ENCODE peak calls at places on chromosomes 11 and 22, in six cellular contexts. T is A549, W is HepG2, O is K562, U is endothelial cell of umbilical vein, H is GM12878. J is an unnamed sample.

GRCh38 chr11:119315139-119316016 is 1.6 kb downstream of the MCAM start:
- DNase-seq in T (no peak), U (peak), W (no peak), O (no peak), H (no peak), J (no peak)

GRCh38 chr22:37904572-37905533 is 1.2 kb upstream of the MICALL1 start:
- DNase-seq in W (peak), H (no peak), O (peak), U (peak), T (peak), J (peak)

GRCh38 chr11:115724709-115725108 is 220.5 kb upstream of the CADM1 start:
- DNase-seq in U (no peak), W (no peak), H (no peak), O (no peak), T (peak), J (no peak)

GRCh38 chr22:47835726-47836125 is 1073.3 kb downstream of the TBC1D22A start:
- DNase-seq in W (peak), O (no peak), U (no peak), H (no peak), T (peak), J (no peak)

GRCh38 chr22:19912236-19912999 is 29.2 kb upstream of the COMT start:
- DNase-seq in O (no peak), H (no peak), T (no peak), W (no peak), U (no peak), J (peak)

GRCh38 chr11:21142007-21142406 is 472.6 kb downstream of the NELL1 start:
- DNase-seq in H (no peak), T (peak), O (no peak), U (no peak), W (no peak), J (peak)

GRCh38 chr11:134957540-134958335 is 545.7 kb upstream of the B3GAT1 start:
- DNase-seq in W (no peak), U (no peak), O (no peak), H (no peak), T (no peak), J (no peak)

GRCh38 chr11:71548120-71548519 is at the start of gene KRTAP5-9:
- DNase-seq in U (no peak), W (no peak), O (no peak), T (no peak), H (no peak), J (no peak)

GRCh38 chr11:72326151-72326842 is 82.3 kb upstream of the PHOX2A start:
- DNase-seq in T (peak), O (peak), H (no peak), W (no peak), U (no peak), J (no peak)

GRCh38 chr11:44470849-44471248 is 94.6 kb upstream of the CD82 start:
- DNase-seq in U (no peak), W (no peak), T (no peak), O (no peak), H (no peak), J (no peak)
- TF ChIP-seq MYC in U (no peak), W (no peak), T (no peak), O (no peak), H (no peak), J (no peak)

GRCh38 chr11:125743681-125744080 is 2.4 kb upstream of the PATE1 start:
- DNase-seq in U (no peak), W (no peak), O (no peak), H (no peak), T (no peak), J (no peak)
- TF ChIP-seq MYC in U (no peak), W (no peak), O (no peak), H (no peak), T (no peak), J (no peak)

GRCh38 chr11:82663535-82663934 is 70.1 kb downstream of the FAM181B start:
- DNase-seq in U (no peak), H (no peak), W (no peak), T (no peak), O (no peak), J (no peak)
- TF ChIP-seq MYC in U (no peak), H (no peak), W (no peak), T (no peak), O (no peak), J (no peak)

GRCh38 chr11:27487706-27488105 is 15.1 kb upstream of the LGR4 start:
- DNase-seq in U (no peak), W (no peak), T (no peak), H (no peak), O (no peak), J (no peak)
- TF ChIP-seq MYC in U (no peak), W (no peak), T (no peak), H (no peak), O (no peak), J (no peak)

DNA sequence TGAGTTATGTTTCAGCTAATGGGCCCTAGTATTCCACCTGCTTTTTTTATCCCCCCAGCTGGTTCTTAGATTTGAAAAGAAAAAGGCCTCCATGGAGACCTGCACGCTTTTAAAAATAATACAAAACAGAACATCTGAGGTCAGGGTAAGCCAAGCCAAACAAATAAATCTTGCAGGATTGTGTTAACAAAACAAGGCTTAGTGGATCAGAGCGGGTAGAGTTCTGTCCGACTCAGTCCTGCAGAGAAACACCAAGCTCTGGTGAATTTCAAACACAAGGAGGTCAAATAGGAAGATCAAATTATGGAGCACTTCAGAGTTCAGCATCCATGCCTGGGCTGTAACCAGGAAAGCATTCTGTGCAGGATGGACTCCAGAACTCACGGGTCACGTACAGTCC is 86.9 kb downstream of the SYN3 start:
- DNase-seq in O (no peak), U (no peak), H (no peak), W (no peak), T (no peak), J (no peak)
- TF ChIP-seq MYC in O (no peak), U (no peak), H (no peak), W (no peak), T (no peak), J (no peak)